ENCODE peak calls at places on chromosomes 3 and 15, in six cellular contexts. G, A, L, B, S and D are unnamed samples.
A peak's percentile ranks its signal among the peaks of the same experiment; 100 is the strongest.

GRCh38 chr3:36763111-36763849 is 1.1 kb downstream of the DCLK3 start:
- DNase-seq in G (no peak), A (no peak), L (no peak), B (no peak), S (no peak), D (no peak)

GRCh38 chr3:72230774-72231379 is 445.9 kb upstream of the PROK2 start:
- DNase-seq in G (no peak), A (no peak), L (no peak), B (no peak), S (no peak), D (no peak)

GRCh38 chr3:184742676-184743135 is 30.8 kb upstream of the MAGEF1 start:
- DNase-seq in G (no peak), A (no peak), L (no peak), B (no peak), S (no peak), D (no peak)

GRCh38 chr15:41965441-41966413 is 6.6 kb downstream of the EHD4 start:
- DNase-seq in G (no peak), A (no peak), L (no peak), B (no peak), S (no peak), D (no peak)

GRCh38 chr3:17891139-17891850 is 148.9 kb upstream of the TBC1D5 start:
- DNase-seq in G (no peak), A (no peak), L (no peak), B (no peak), S (no peak), D (no peak)

GRCh38 chr15:66023322-66023972 is 154.2 kb downstream of the RAB11A start:
- DNase-seq in G (no peak), A (no peak), L (no peak), B (no peak), S (no peak), D (no peak)

GRCh38 chr3:119206611-119207511 is 33.5 kb downstream of the UPK1B start:
- DNase-seq in G (no peak), A (peak; percentile 85), L (no peak), B (no peak), S (no peak), D (peak; percentile 39)

GRCh38 chr15:51380999-51381806 is 39.7 kb downstream of the GLDN start:
- DNase-seq in G (peak; percentile 72), A (peak; percentile 78), L (peak; percentile 49), B (no peak), S (peak; percentile 54), D (peak; percentile 72)

GRCh38 chr3:118408431-118408830 is 626.2 kb downstream of the IGSF11 start:
- DNase-seq in G (no peak), A (no peak), L (no peak), B (no peak), S (no peak), D (no peak)

GRCh38 chr3:179229177-179229576 is 21.7 kb downstream of the KCNMB3 start:
- DNase-seq in G (no peak), A (no peak), L (no peak), B (no peak), S (no peak), D (no peak)

GRCh38 chr3:53816430-53816829 is 29.8 kb downstream of the CHDH start:
- DNase-seq in G (no peak), A (no peak), L (no peak), B (no peak), S (no peak), D (no peak)

GRCh38 chr15:93985925-93986324 is 245.4 kb upstream of the MCTP2 start:
- DNase-seq in G (no peak), A (no peak), L (no peak), B (no peak), S (no peak), D (no peak)

GRCh38 chr3:114363554-114364202 is 69.8 kb downstream of the TIGIT start:
- DNase-seq in G (no peak), A (peak; percentile 11), L (no peak), B (no peak), S (no peak), D (no peak)

GRCh38 chr3:154971771-154972326 is 108.3 kb upstream of the MME start:
- DNase-seq in G (no peak), A (peak; percentile 1), L (no peak), B (no peak), S (no peak), D (no peak)

GRCh38 chr3:145820175-145820574 is 340.8 kb downstream of the PLOD2 start:
- DNase-seq in G (no peak), A (no peak), L (no peak), B (no peak), S (no peak), D (no peak)

GRCh38 chr15:29138260-29138659 is 131.4 kb downstream of the NSMCE3 start:
- DNase-seq in G (no peak), A (no peak), L (no peak), B (no peak), S (no peak), D (no peak)

GRCh38 chr3:9194509-9195184 is 54.8 kb downstream of the SRGAP3 start:
- DNase-seq in G (no peak), A (peak; percentile 10), L (no peak), B (no peak), S (no peak), D (no peak)

GRCh38 chr3:14489641-14490040 is 50.5 kb downstream of the GRIP2 start:
- DNase-seq in G (no peak), A (no peak), L (no peak), B (no peak), S (no peak), D (no peak)

GRCh38 chr3:38331257-38332022 is 15.1 kb upstream of the XYLB start:
- DNase-seq in G (no peak), A (no peak), L (no peak), B (no peak), S (no peak), D (no peak)

GRCh38 chr3:32045091-32045964 is 61.1 kb upstream of the GPD1L start:
- DNase-seq in G (peak; percentile 29), A (peak; percentile 77), L (peak; percentile 47), B (no peak), S (peak; percentile 39), D (peak; percentile 66)

GRCh38 chr3:46682156-46682555 is 11.3 kb downstream of the ALS2CL start:
- DNase-seq in G (no peak), A (no peak), L (no peak), B (no peak), S (no peak), D (no peak)

GRCh38 chr3:46681387-46681786 is 12.1 kb downstream of the ALS2CL start:
- DNase-seq in G (no peak), A (no peak), L (no peak), B (no peak), S (no peak), D (no peak)

GRCh38 chr3:46682974-46683373 is 10.5 kb downstream of the ALS2CL start:
- DNase-seq in G (no peak), A (no peak), L (no peak), B (no peak), S (no peak), D (no peak)

GRCh38 chr3:46684881-46685280 is 8.6 kb downstream of the ALS2CL start:
- DNase-seq in G (no peak), A (no peak), L (no peak), B (no peak), S (no peak), D (no peak)

GRCh38 chr3:46685446-46685845 is 8.0 kb downstream of the ALS2CL start:
- DNase-seq in G (no peak), A (no peak), L (no peak), B (no peak), S (no peak), D (no peak)
- TF ChIP-seq CTCF in G (no peak), A (no peak), L (no peak), B (no peak), S (no peak), D (no peak)

GRCh38 chr3:57755368-57756021 is 614 bp upstream of the SLMAP start:
- DNase-seq in G (peak; percentile 28), A (peak; percentile 63), L (peak; percentile 22), B (no peak), S (no peak), D (peak; percentile 46)

GRCh38 chr3:57756528-57757401 is 656 bp downstream of the SLMAP start:
- DNase-seq in G (peak; percentile 70), A (peak; percentile 38), L (peak; percentile 42), B (peak; percentile 75), S (peak; percentile 56), D (peak; percentile 38)

GRCh38 chr3:57758686-57759085 is 2.6 kb downstream of the SLMAP start:
- DNase-seq in G (no peak), A (no peak), L (no peak), B (no peak), S (no peak), D (no peak)

GRCh38 chr3:57757642-57758297 is 1.7 kb downstream of the SLMAP start:
- DNase-seq in G (no peak), A (peak; percentile 11), L (peak; percentile 21), B (peak; percentile 64), S (no peak), D (no peak)

DNA sequence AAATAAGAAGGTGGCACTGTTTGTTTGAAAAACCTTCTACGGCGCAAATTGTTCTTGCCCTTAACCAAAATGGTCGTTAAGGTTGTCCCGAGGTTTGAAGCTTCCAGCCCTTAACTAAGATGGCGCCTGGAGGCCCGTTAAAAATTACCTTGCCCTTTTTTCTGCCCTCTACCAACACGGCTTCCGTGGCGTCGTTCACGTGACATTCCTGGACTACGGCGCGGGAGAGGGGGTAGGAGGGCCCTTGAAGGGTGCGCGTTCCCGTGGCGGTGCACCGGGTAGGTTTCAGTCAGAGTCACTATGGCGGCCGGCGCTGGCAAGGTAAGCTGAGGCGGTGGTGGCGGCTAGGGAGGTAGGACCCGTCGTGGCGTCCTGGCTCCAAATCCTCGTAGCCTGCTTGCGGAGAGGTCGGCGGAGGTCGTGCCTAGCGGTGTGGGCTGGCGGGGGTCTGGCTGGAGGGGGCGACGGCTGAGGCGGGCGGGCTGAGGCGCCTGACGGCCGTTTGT is at the start of gene SLMAP:
- DNase-seq in G (peak; percentile 98), A (peak; percentile 96), L (peak; percentile 95), B (peak; percentile 99), S (peak; percentile 99), D (peak; percentile 96)
- TF ChIP-seq CTCF in G (no peak), A (no peak), L (no peak), B (no peak), S (no peak), D (no peak)

GRCh38 chr15:43292375-43293078 is 25.8 kb upstream of the TGM5 start:
- DNase-seq in G (no peak), A (no peak), L (no peak), B (no peak), S (no peak), D (no peak)
- TF ChIP-seq CTCF in G (no peak), A (no peak), L (no peak), B (no peak), S (no peak), D (no peak)

GRCh38 chr3:43689766-43690399 is 855 bp upstream of the ABHD5 start:
- DNase-seq in G (peak; percentile 34), A (no peak), L (no peak), B (no peak), S (no peak), D (no peak)

GRCh38 chr3:43692085-43692484 is 1.3 kb downstream of the ABHD5 start:
- DNase-seq in G (no peak), A (peak; percentile 11), L (no peak), B (no peak), S (no peak), D (no peak)

GRCh38 chr3:43689166-43689565 is 1.6 kb upstream of the ABHD5 start:
- DNase-seq in G (no peak), A (no peak), L (no peak), B (no peak), S (no peak), D (no peak)

GRCh38 chr3:43691120-43692002 is 623 bp downstream of the ABHD5 start:
- DNase-seq in G (peak; percentile 71), A (peak; percentile 44), L (peak; percentile 84), B (peak; percentile 94), S (peak; percentile 87), D (peak; percentile 78)

GRCh38 chr3:43690400-43691119 is at the start of gene ABHD5:
- DNase-seq in G (peak; percentile 85), A (peak; percentile 94), L (peak; percentile 84), B (peak; percentile 95), S (peak; percentile 90), D (peak; percentile 86)
- TF ChIP-seq CTCF in G (no peak), A (peak; percentile 33), L (no peak), B (peak; percentile 4), S (no peak), D (no peak)